ENCODE peak calls at places on chromosomes 4 and X, in eight cellular contexts. H is GM23338, B is OCI-LY7, L is hepatocyte, A is neural progenitor cell, R is PC-3, F is SK-N-SH, P is MM.1S. G is an unnamed sample.

GRCh38 chr4:88672987-88673386 is 24.6 kb downstream of the NAP1L5 start:
- DNase-seq in H (peak; percentile 79), B (peak; percentile 32), L (peak; percentile 47), A (peak; percentile 54), R (peak; percentile 46), F (peak; percentile 17), P (peak; percentile 21), G (peak; percentile 54)

GRCh38 chrX:20312018-20312417 is 45.3 kb upstream of the RPS6KA3 start:
- DNase-seq in H (no peak), B (no peak), L (no peak), A (no peak), R (no peak), F (no peak), P (no peak), G (no peak)

GRCh38 chr4:24736066-24736465 is 59.3 kb upstream of the SOD3 start:
- DNase-seq in H (peak; percentile 69), B (no peak), L (no peak), A (peak; percentile 34), R (peak; percentile 26), F (no peak), P (no peak), G (peak; percentile 42)

GRCh38 chr4:163693776-163694175 is 199.3 kb downstream of the TMA16 start:
- DNase-seq in H (no peak), B (no peak), L (no peak), A (no peak), R (peak; percentile 77), F (no peak), P (no peak), G (peak; percentile 19)

GRCh38 chrX:38484607-38485498 is 76.5 kb upstream of the TSPAN7 start:
- DNase-seq in H (no peak), B (no peak), L (no peak), A (no peak), R (no peak), F (no peak), P (no peak), G (no peak)

GRCh38 chr4:83179205-83179604 is 64.7 kb upstream of the PLAC8 start:
- DNase-seq in H (no peak), B (no peak), L (no peak), A (no peak), R (no peak), F (no peak), P (no peak), G (no peak)

GRCh38 chr4:151302432-151302831 is 23.0 kb downstream of the SH3D19 start:
- DNase-seq in H (no peak), B (no peak), L (no peak), A (no peak), R (no peak), F (no peak), P (no peak), G (peak; percentile 56)

GRCh38 chrX:132876509-132876837 is 82.0 kb downstream of the HS6ST2 start:
- DNase-seq in H (peak; percentile 64), B (no peak), L (peak; percentile 22), A (peak; percentile 57), R (no peak), F (no peak), P (no peak), G (no peak)

GRCh38 chr4:740011-740410 is 34.4 kb downstream of the PCGF3 start:
- DNase-seq in H (no peak), B (no peak), L (no peak), A (no peak), R (no peak), F (no peak), P (no peak), G (no peak)

GRCh38 chrX:67544871-67545771 is 1.3 kb downstream of the AR start:
- DNase-seq in H (peak; percentile 30), B (no peak), L (peak; percentile 44), A (peak; percentile 48), R (no peak), F (peak; percentile 15), P (no peak), G (peak; percentile 63)

GRCh38 chr4:101282076-101282844 is 65.1 kb downstream of the PPP3CA start:
- DNase-seq in H (peak; percentile 63), B (no peak), L (no peak), A (no peak), R (no peak), F (no peak), P (no peak), G (no peak)

GRCh38 chr4:26619784-26620183 is 35.9 kb downstream of the TBC1D19 start:
- DNase-seq in H (no peak), B (no peak), L (no peak), A (no peak), R (peak; percentile 3), F (no peak), P (no peak), G (peak; percentile 49)

GRCh38 chr4:168150651-168151050 is 58.3 kb downstream of the ANXA10 start:
- DNase-seq in H (peak; percentile 12), B (no peak), L (no peak), A (peak; percentile 44), R (no peak), F (no peak), P (no peak), G (no peak)

GRCh38 chrX:68652327-68652930 is 5.0 kb downstream of the STARD8 start:
- DNase-seq in H (no peak), B (no peak), L (no peak), A (no peak), R (no peak), F (peak; percentile 29), P (no peak), G (peak; percentile 16)

GRCh38 chr4:162510115-162510514 is 346.3 kb upstream of the FSTL5 start:
- DNase-seq in H (peak; percentile 35), B (no peak), L (no peak), A (peak; percentile 19), R (no peak), F (no peak), P (no peak), G (no peak)

GRCh38 chr4:169663402-169663801 is 43.0 kb downstream of the CLCN3 start:
- DNase-seq in H (no peak), B (no peak), L (no peak), A (no peak), R (no peak), F (no peak), P (no peak), G (no peak)

GRCh38 chr4:169659736-169660670 is 39.6 kb downstream of the CLCN3 start:
- DNase-seq in H (peak; percentile 87), B (peak; percentile 84), L (peak; percentile 96), A (peak; percentile 79), R (peak; percentile 96), F (peak; percentile 67), P (no peak), G (peak; percentile 100)

GRCh38 chr4:169663894-169664293 is 43.5 kb downstream of the CLCN3 start:
- DNase-seq in H (no peak), B (no peak), L (peak; percentile 20), A (peak; percentile 3), R (no peak), F (no peak), P (no peak), G (no peak)

GRCh38 chr4:169660929-169661328 is 40.6 kb downstream of the CLCN3 start:
- DNase-seq in H (no peak), B (no peak), L (no peak), A (no peak), R (no peak), F (no peak), P (no peak), G (no peak)

GRCh38 chr4:169662226-169662625 is 41.8 kb downstream of the CLCN3 start:
- DNase-seq in H (no peak), B (no peak), L (no peak), A (no peak), R (no peak), F (no peak), P (no peak), G (no peak)
- H3K4me2 ChIP-seq in H (no peak overlapping the region), B (no peak overlapping the region), L (peak overlapping the region; percentile 80), A (no peak overlapping the region), R (peak overlapping the region; percentile 98), F (peak overlapping the region; percentile 66), P (no peak overlapping the region), G (no peak overlapping the region)

GRCh38 chr4:21896767-21897166 is 51.8 kb downstream of the KCNIP4 start:
- DNase-seq in H (no peak), B (no peak), L (no peak), A (no peak), R (no peak), F (no peak), P (no peak), G (no peak)
- TF ChIP-seq EZH2phosphoT487 in H (no peak), B (no peak), L (no peak), A (no peak), R (no peak), F (no peak), P (no peak), G (no peak)

DNA sequence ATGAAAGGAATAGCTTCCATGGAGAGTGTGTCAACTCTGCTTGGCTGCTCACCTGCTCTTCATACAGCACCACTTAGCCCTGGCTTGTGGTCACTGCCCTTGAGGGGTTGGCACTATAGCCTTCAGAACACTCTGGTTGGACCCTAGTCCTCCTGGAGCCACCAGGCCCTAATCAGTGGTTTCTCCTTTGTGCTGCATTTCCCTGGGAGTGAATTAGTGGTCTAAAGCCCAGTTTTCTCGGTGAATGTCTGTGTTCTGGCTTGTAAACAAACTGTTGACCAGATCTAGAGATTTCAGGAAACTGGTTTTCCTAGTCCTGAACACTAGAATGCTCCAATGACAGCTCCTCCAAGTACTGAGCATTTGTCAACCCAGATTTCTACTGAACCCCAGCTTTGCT is 28.6 kb upstream of the TMEM154 start:
- DNase-seq in H (no peak), B (no peak), L (no peak), A (no peak), R (peak; percentile 52), F (no peak), P (no peak), G (no peak)
- H2AFZ ChIP-seq in H (peak overlapping the region; percentile 77), B (no peak overlapping the region), L (no peak overlapping the region), A (peak overlapping the region; percentile 52), R (no peak overlapping the region), F (no peak overlapping the region), P (no peak overlapping the region), G (no peak overlapping the region)

DNA sequence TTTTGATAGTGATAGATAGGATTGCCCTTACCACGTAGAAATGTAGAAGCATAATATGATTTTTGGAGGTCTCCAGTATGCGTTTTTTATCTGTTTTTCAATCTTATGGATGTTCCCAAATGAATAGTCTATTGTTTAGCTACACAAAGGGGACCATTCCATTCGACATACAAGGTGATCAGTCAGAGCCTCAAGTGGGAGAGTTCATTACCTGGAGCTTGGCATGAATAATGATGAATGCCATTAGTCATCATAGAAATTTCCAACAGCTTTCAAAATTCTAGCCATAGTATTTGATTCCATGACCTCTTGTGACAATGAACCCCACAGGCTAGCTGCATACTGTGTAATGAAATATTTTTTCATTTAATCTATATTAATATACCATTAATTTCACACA is 123.6 kb downstream of the PDHA2 start:
- DNase-seq in H (peak; percentile 1), B (no peak), L (no peak), A (no peak), R (peak; percentile 11), F (no peak), P (no peak), G (no peak)
- H3K4me2 ChIP-seq in H (no peak overlapping the region), B (no peak overlapping the region), L (no peak overlapping the region), A (no peak overlapping the region), R (no peak overlapping the region), F (no peak overlapping the region), P (no peak overlapping the region), G (no peak overlapping the region)

GRCh38 chr4:130689182-130689581 is 1593.2 kb downstream of the C4orf33 start:
- DNase-seq in H (no peak), B (no peak), L (no peak), A (no peak), R (no peak), F (no peak), P (no peak), G (no peak)
- TF ChIP-seq EZH2phosphoT487 in H (no peak), B (no peak), L (no peak), A (no peak), R (no peak), F (no peak), P (no peak), G (no peak)

G was measured in GM23248.